ENCODE peak calls at places on chromosome 1, in eight cellular contexts. M is M059J, Y is left cardiac atrium, V is progenitor cell of endocrine pancreas, I is memory B cell, W is adrenal gland, L is NT2/D1, N is HT1080. A is an unnamed sample.

GRCh38 chr1:78038491-78038939 is 7.3 kb upstream of the GIPC2 start:
- DNase-seq in L (no peak), I (no peak), V (no peak), N (no peak), W (no peak), Y (no peak), M (peak; percentile 71), A (no peak)

GRCh38 chr1:160707171-160708109 is 4.2 kb downstream of the CD48 start:
- DNase-seq in I (no peak), N (peak; percentile 17), Y (no peak), V (no peak), L (no peak), W (no peak), M (no peak), A (no peak)

GRCh38 chr1:9293512-9294439 is 1.1 kb downstream of the SPSB1 start:
- DNase-seq in N (no peak), W (no peak), L (no peak), Y (no peak), I (peak; percentile 50), M (peak; percentile 44), V (peak; percentile 34), A (no peak)

GRCh38 chr1:176374967-176375569 is 87.9 kb upstream of the PAPPA2 start:
- DNase-seq in I (peak; percentile 52), L (peak; percentile 84), W (peak; percentile 66), N (peak; percentile 63), Y (peak; percentile 71), V (peak; percentile 76), M (peak; percentile 58), A (peak; percentile 77)

GRCh38 chr1:20399606-20400180 is 86.3 kb downstream of the CAMK2N1 start:
- DNase-seq in L (no peak), I (no peak), M (peak; percentile 45), Y (no peak), N (no peak), W (peak; percentile 0), V (no peak), A (no peak)

GRCh38 chr1:231856894-231857293 is 230.3 kb downstream of the DISC1 start:
- DNase-seq in N (no peak), L (no peak), W (peak; percentile 31), M (no peak), Y (no peak), I (no peak), V (no peak), A (no peak)

GRCh38 chr1:17742590-17742989 is 12.5 kb upstream of the ACTL8 start:
- DNase-seq in W (no peak), M (peak; percentile 24), Y (no peak), L (no peak), N (no peak), V (no peak), I (no peak), A (no peak)

GRCh38 chr1:117698398-117699160 is 92.7 kb downstream of the TENT5C start:
- DNase-seq in N (peak; percentile 11), W (no peak), V (no peak), M (no peak), I (no peak), Y (peak; percentile 77), L (no peak), A (no peak)

GRCh38 chr1:89322402-89322801 is 41.5 kb upstream of the GBP6 start:
- DNase-seq in V (no peak), Y (no peak), M (no peak), L (no peak), N (no peak), I (no peak), W (no peak), A (no peak)